ENCODE peak calls at places on chromosome 4, in six cellular contexts. H is NCI-H510A treated with DMSO at 0.1 percent for 48 hours, S is M059J, K is NCI-H524, B is HFF-Myc, O is HT1080. C is an unnamed sample.

GRCh38 chr4:40990202-40990898 is 224.0 kb downstream of the APBB2 start:
- DNase-seq in B (peak; percentile 94), S (peak; percentile 97), O (peak; percentile 99), H (no peak), K (no peak), C (no peak)

GRCh38 chr4:28167411-28167810 is 1306.8 kb downstream of the STIM2 start:
- DNase-seq in O (peak; percentile 49), S (peak; percentile 36), B (no peak), K (no peak), H (no peak), C (no peak)

GRCh38 chr4:32133141-32133540 is 1413.0 kb downstream of the PCDH7 start:
- DNase-seq in S (no peak), K (no peak), O (no peak), H (no peak), B (no peak), C (no peak)

GRCh38 chr4:183289688-183290087 is 30.4 kb downstream of the CLDN22 start:
- DNase-seq in S (no peak), K (no peak), H (no peak), O (peak; percentile 39), B (no peak), C (no peak)

GRCh38 chr4:137535718-137536117 is 3.4 kb upstream of the PCDH18 start:
- DNase-seq in S (no peak), B (no peak), O (no peak), H (no peak), K (no peak), C (no peak)

GRCh38 chr4:6534618-6535328 is 40.2 kb upstream of the MAN2B2 start:
- DNase-seq in K (no peak), S (no peak), H (no peak), O (no peak), B (no peak), C (no peak)

GRCh38 chr4:184684491-184685189 is 35.1 kb downstream of the PRIMPOL start:
- DNase-seq in K (no peak), O (no peak), S (no peak), H (no peak), B (no peak), C (no peak)

GRCh38 chr4:36332782-36333131 is 51.3 kb downstream of the DTHD1 start:
- DNase-seq in S (no peak), K (no peak), B (no peak), H (no peak), O (no peak), C (no peak)

C was measured in SK-N-MC.